ENCODE peak calls at places on chromosome 3, in six cellular contexts. One of them, this sample, is unnamed.

GRCh38 chr3:134007819-134008218 is 21.9 kb downstream of the SLCO2A1 start:
- DNase-seq in testis: no peak
- DNase-seq in transverse colon: no peak
- DNase-seq in upper lobe of right lung: no peak
- DNase-seq in uterus: no peak
- DNase-seq in pancreas: no peak
- DNase-seq in this sample: no peak

GRCh38 chr3:65867463-65868210 is 171.1 kb downstream of the MAGI1 start:
- DNase-seq in uterus: no peak
- DNase-seq in upper lobe of right lung: no peak
- DNase-seq in pancreas: no peak
- DNase-seq in testis: no peak
- DNase-seq in transverse colon: no peak
- DNase-seq in this sample: no peak

GRCh38 chr3:197292083-197293042 is 6.0 kb downstream of the DLG1 start:
- DNase-seq in uterus: no peak
- DNase-seq in upper lobe of right lung: no peak
- DNase-seq in transverse colon: no peak
- DNase-seq in testis: no peak
- DNase-seq in pancreas: no peak
- DNase-seq in this sample: no peak

GRCh38 chr3:115961390-115961789 is 338.1 kb downstream of the GAP43 start:
- DNase-seq in uterus: no peak
- DNase-seq in testis: no peak
- DNase-seq in upper lobe of right lung: no peak
- DNase-seq in transverse colon: no peak
- DNase-seq in pancreas: no peak
- DNase-seq in this sample: no peak

GRCh38 chr3:140206196-140207040 is 271.4 kb downstream of the CLSTN2 start:
- DNase-seq in uterus: no peak
- DNase-seq in upper lobe of right lung: no peak
- DNase-seq in transverse colon: no peak
- DNase-seq in testis: peak; percentile 18
- DNase-seq in pancreas: no peak
- DNase-seq in this sample: no peak

GRCh38 chr3:186382217-186382885 is 20.3 kb upstream of the DGKG start:
- DNase-seq in pancreas: no peak
- DNase-seq in testis: no peak
- DNase-seq in upper lobe of right lung: no peak
- DNase-seq in uterus: no peak
- DNase-seq in transverse colon: no peak
- DNase-seq in this sample: no peak

GRCh38 chr3:59809750-59810444 is 760.1 kb upstream of the CFAP20DC start:
- DNase-seq in transverse colon: no peak
- DNase-seq in uterus: no peak
- DNase-seq in pancreas: no peak
- DNase-seq in upper lobe of right lung: no peak
- DNase-seq in testis: peak; percentile 23
- DNase-seq in this sample: no peak

GRCh38 chr3:129033619-129034321 is 26.8 kb upstream of the GP9 start:
- DNase-seq in pancreas: no peak
- DNase-seq in transverse colon: no peak
- DNase-seq in uterus: no peak
- DNase-seq in testis: no peak
- DNase-seq in upper lobe of right lung: no peak
- DNase-seq in this sample: no peak

GRCh38 chr3:13518516-13519351 is 30.2 kb upstream of the FBLN2 start:
- DNase-seq in upper lobe of right lung: no peak
- DNase-seq in transverse colon: no peak
- DNase-seq in pancreas: no peak
- DNase-seq in uterus: peak; percentile 60
- DNase-seq in testis: peak; percentile 83
- DNase-seq in this sample: no peak

GRCh38 chr3:19934098-19934566 is at the start of gene EFHB:
- DNase-seq in upper lobe of right lung: peak; percentile 69
- DNase-seq in pancreas: peak; percentile 25
- DNase-seq in transverse colon: peak; percentile 63
- DNase-seq in uterus: no peak
- DNase-seq in testis: peak; percentile 70
- DNase-seq in this sample: peak; percentile 40

GRCh38 chr3:124883191-124883747 is 3.9 kb downstream of the ITGB5 start:
- DNase-seq in uterus: no peak
- DNase-seq in transverse colon: no peak
- DNase-seq in upper lobe of right lung: no peak
- DNase-seq in testis: no peak
- DNase-seq in pancreas: no peak
- DNase-seq in this sample: no peak

DNA sequence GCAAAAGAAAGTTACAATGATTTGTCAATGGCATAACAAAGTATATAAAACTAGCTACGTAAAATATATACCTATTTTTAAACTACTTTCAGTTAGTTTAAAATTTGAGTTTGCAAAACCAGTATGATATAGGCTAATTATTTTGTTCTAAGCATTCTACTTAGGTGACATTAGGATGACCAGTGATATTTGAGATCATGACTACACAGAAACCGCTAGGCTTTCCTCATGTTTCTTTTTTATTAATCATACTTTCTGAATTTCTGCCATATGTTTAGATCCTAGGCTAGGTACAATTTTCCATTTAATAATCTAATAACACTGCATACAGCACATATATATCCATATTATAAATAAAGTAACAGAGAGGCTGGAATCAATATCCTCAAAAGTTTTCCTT is 52.4 kb upstream of the XRN1 start:
- DNase-seq in testis: no peak
- DNase-seq in transverse colon: no peak
- DNase-seq in pancreas: no peak
- DNase-seq in uterus: no peak
- DNase-seq in upper lobe of right lung: no peak
- DNase-seq in this sample: no peak
- H3K27ac ChIP-seq in testis: no peak overlapping the region
- H3K27ac ChIP-seq in transverse colon: no peak overlapping the region
- H3K27ac ChIP-seq in pancreas: no peak overlapping the region
- H3K27ac ChIP-seq in uterus: peak overlapping the region; percentile 29
- H3K27ac ChIP-seq in upper lobe of right lung: no peak overlapping the region
- H3K27ac ChIP-seq in this sample: peak overlapping the region; percentile 76

DNA sequence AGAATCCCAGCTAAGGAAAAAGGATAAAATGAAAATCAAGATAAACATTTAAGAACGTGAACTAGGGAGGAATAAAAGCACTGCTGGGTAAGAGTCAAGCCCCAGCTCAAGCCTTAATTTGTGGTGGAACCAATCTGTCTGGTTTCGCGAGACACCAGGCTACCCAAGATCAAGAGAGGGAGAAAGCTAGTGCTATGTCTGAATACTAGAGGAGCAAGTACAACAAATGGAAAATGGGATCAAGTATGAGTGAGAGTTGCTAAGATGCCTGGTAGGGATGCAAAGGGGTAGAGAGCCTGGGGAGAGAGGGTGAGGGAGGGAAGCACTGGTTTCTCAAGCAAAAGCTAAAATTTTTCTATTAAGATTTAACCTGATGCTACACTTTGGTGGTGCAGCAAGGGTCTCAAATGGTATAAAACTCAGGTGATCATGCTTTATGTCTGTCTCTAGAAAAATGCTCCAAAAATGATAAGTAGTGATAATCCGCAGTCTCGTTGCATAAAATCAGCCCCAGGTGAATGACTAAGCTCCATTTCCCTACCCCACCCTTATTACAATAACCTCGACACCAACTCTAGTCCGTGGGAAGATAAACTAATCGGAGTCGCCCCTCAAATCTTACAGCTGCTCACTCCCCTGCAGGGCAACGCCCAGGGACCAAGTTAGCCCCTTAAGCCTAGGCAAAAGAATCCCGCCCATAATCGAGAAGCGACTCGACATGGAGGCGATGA is 1.7 kb upstream of the SETD5 start:
- DNase-seq in pancreas: no peak
- DNase-seq in uterus: no peak
- DNase-seq in testis: no peak
- DNase-seq in transverse colon: no peak
- DNase-seq in upper lobe of right lung: no peak
- DNase-seq in this sample: no peak
- H3K4me1 ChIP-seq in pancreas: peaks cover 42% of the 10 kb centered on the region
- H3K4me1 ChIP-seq in uterus: peaks cover 12% of the 10 kb centered on the region
- H3K4me1 ChIP-seq in testis: peaks cover 26% of the 10 kb centered on the region
- H3K4me1 ChIP-seq in transverse colon: peaks cover 66% of the 10 kb centered on the region
- H3K4me1 ChIP-seq in upper lobe of right lung: peaks cover 49% of the 10 kb centered on the region
- H3K4me1 ChIP-seq in this sample: peaks cover 67% of the 10 kb centered on the region

DNA sequence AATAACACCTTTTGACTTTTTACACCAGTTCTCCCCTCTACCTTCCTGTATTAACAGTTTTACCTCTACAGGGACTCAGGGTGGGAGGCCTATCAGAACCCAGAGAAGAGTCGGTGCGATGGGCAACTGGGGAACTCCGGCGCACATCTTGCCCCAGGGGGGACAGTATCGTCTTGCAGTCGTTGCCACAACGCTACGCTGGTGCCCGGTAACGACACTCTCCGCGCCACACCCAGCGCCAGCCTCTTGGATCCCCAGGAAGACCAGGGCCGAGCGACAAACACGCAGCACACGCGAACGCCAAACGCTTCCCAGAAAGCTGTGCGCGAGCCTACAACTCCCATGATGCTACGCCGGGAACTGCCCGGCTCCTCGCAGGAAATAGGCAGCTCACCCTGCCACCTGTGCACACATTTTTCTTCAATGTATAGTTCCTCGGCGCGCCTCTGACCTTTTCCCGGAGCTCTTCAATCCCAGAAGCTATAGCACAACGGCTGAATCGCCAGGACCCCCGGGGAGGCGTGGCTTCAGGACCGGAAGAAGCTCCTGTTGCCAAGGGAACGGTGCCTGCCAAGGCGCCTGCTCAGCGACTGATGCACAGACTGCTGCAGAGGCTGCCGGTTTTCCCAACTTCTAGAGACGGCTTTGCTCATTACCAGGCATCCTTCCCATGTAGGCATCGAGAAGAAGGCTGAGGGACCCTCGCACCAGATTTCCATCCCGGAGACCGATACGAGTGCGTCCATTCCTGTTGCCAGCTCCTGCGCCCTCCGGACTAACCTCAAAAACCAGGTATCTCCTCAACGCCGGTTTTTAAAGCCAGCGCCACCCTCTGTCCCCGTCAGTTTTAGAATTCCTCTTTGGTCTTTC is at the start of gene ARL6:
- DNase-seq in pancreas: peak; percentile 74
- DNase-seq in uterus: peak; percentile 78
- DNase-seq in upper lobe of right lung: peak; percentile 90
- DNase-seq in transverse colon: peak; percentile 83
- DNase-seq in testis: peak; percentile 94
- DNase-seq in this sample: peak; percentile 83
- TF ChIP-seq CTCF in pancreas: no peak
- TF ChIP-seq CTCF in uterus: no peak
- TF ChIP-seq CTCF in upper lobe of right lung: no peak
- TF ChIP-seq CTCF in transverse colon: no peak
- TF ChIP-seq CTCF in testis: no peak
- TF ChIP-seq CTCF in this sample: no peak

GRCh38 chr3:30294241-30294667 is 312.1 kb upstream of the TGFBR2 start:
- DNase-seq in testis: no peak
- DNase-seq in uterus: no peak
- DNase-seq in transverse colon: no peak
- DNase-seq in upper lobe of right lung: no peak
- DNase-seq in pancreas: no peak
- DNase-seq in this sample: no peak
- H3K27ac ChIP-seq in testis: no peak overlapping the region
- H3K27ac ChIP-seq in uterus: no peak overlapping the region
- H3K27ac ChIP-seq in transverse colon: no peak overlapping the region
- H3K27ac ChIP-seq in upper lobe of right lung: no peak overlapping the region
- H3K27ac ChIP-seq in pancreas: no peak overlapping the region
- H3K27ac ChIP-seq in this sample: no peak overlapping the region

GRCh38 chr3:152379415-152380042 is 110.8 kb downstream of the MBNL1 start:
- DNase-seq in uterus: no peak
- DNase-seq in testis: no peak
- DNase-seq in pancreas: no peak
- DNase-seq in transverse colon: no peak
- DNase-seq in upper lobe of right lung: no peak
- DNase-seq in this sample: no peak
- H3K4me1 ChIP-seq in uterus: peaks cover 17% of the 10 kb centered on the region
- H3K4me1 ChIP-seq in testis: peaks cover 31% of the 10 kb centered on the region
- H3K4me1 ChIP-seq in pancreas: peaks cover 55% of the 10 kb centered on the region
- H3K4me1 ChIP-seq in transverse colon: peaks cover 83% of the 10 kb centered on the region
- H3K4me1 ChIP-seq in upper lobe of right lung: peaks cover 51% of the 10 kb centered on the region
- H3K4me1 ChIP-seq in this sample: peaks cover 9% of the 10 kb centered on the region

DNA sequence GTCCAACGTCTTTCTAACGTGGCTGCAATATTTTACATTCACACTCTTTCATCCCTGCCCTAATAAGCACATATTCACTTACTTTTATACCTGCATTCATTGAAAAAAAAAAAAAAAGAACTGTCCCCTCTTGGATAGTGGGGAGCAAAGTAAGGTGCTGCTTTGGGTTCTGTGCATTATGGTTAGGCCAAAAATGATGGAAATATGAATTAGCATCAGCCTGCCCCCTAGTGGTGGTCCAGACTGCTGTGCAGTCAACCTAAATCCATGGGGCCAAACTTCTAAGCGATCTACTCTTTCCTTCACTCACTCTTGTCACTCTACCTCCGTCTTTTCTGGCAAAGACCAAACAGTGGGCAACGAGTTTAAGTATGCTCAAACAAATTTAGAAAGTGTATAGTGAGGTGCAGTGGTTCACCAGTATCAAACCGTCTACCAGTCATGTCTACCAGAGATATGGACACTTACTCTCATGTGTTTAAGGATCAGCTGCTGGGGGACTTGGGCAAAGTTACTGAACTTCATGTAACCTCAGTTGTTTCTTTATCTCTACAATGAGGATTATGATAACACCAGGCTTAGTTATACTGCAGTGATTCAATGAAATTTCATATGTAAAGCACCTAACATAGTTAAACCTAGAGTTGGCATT is 61.5 kb upstream of the GRM7 start:
- DNase-seq in pancreas: peak; percentile 21
- DNase-seq in testis: peak; percentile 54
- DNase-seq in transverse colon: peak; percentile 50
- DNase-seq in upper lobe of right lung: no peak
- DNase-seq in uterus: no peak
- DNase-seq in this sample: peak; percentile 39
- TF ChIP-seq CTCF in pancreas: peak; percentile 77
- TF ChIP-seq CTCF in testis: peak; percentile 80
- TF ChIP-seq CTCF in transverse colon: peak; percentile 75
- TF ChIP-seq CTCF in upper lobe of right lung: peak; percentile 75
- TF ChIP-seq CTCF in uterus: peak; percentile 24
- TF ChIP-seq CTCF in this sample: peak; percentile 76

GRCh38 chr3:101848326-101848725 is 988 bp upstream of the NFKBIZ start:
- DNase-seq in upper lobe of right lung: no peak
- DNase-seq in testis: no peak
- DNase-seq in pancreas: no peak
- DNase-seq in transverse colon: no peak
- DNase-seq in uterus: no peak
- DNase-seq in this sample: no peak
- H3K27ac ChIP-seq in upper lobe of right lung: peak overlapping the region; percentile 99
- H3K27ac ChIP-seq in testis: peak overlapping the region; percentile 96
- H3K27ac ChIP-seq in pancreas: peak overlapping the region; percentile 100
- H3K27ac ChIP-seq in transverse colon: peak overlapping the region; percentile 100
- H3K27ac ChIP-seq in uterus: peak overlapping the region; percentile 94
- H3K27ac ChIP-seq in this sample: peak overlapping the region; percentile 97

GRCh38 chr3:195873281-195873887 is 35.0 kb downstream of the TNK2 start:
- DNase-seq in testis: peak; percentile 85
- DNase-seq in upper lobe of right lung: peak; percentile 77
- DNase-seq in transverse colon: no peak
- DNase-seq in uterus: no peak
- DNase-seq in pancreas: no peak
- DNase-seq in this sample: no peak
- H3K4me1 ChIP-seq in testis: peaks cover 8% of the 10 kb centered on the region
- H3K4me1 ChIP-seq in upper lobe of right lung: peaks cover 5% of the 10 kb centered on the region
- H3K4me1 ChIP-seq in transverse colon: peaks cover 23% of the 10 kb centered on the region
- H3K4me1 ChIP-seq in uterus: no peaks in the 10 kb centered on the region
- H3K4me1 ChIP-seq in pancreas: no peaks in the 10 kb centered on the region
- H3K4me1 ChIP-seq in this sample: no peaks in the 10 kb centered on the region